ENCODE peak calls at places on chromosomes 3 and 15, in six cellular contexts. E is PC-3, G is SK-N-SH, B is neural progenitor cell, I is HCT116, T is MM.1S. Z is an unnamed sample.

GRCh38 chr3:101036213-101036618 is 43.0 kb upstream of the ABI3BP start:
- DNase-seq in E (peak), T (no peak), I (peak), B (peak), G (no peak), Z (peak)

GRCh38 chr3:149783576-149783975 is 8.8 kb downstream of the ANKUB1 start:
- DNase-seq in E (peak), I (no peak), G (no peak), T (no peak), B (no peak), Z (peak)

GRCh38 chr3:128316456-128316855 is 150.2 kb downstream of the DNAJB8 start:
- DNase-seq in E (no peak), I (no peak), T (no peak), B (no peak), G (no peak), Z (peak)

GRCh38 chr15:45377630-45378148 is 655 bp downstream of the GATM start:
- DNase-seq in B (peak), I (no peak), G (peak), T (no peak), E (no peak), Z (peak)

GRCh38 chr3:114496466-114496865 is 202.6 kb downstream of the TIGIT start:
- DNase-seq in G (no peak), B (no peak), T (no peak), I (no peak), E (no peak), Z (peak)

GRCh38 chr3:98770261-98771039 is 7.3 kb downstream of the ST3GAL6 start:
- DNase-seq in I (no peak), E (no peak), G (no peak), B (no peak), T (peak), Z (no peak)

GRCh38 chr3:120625199-120625598 is 29.1 kb downstream of the NDUFB4 start:
- DNase-seq in I (no peak), T (no peak), G (no peak), E (no peak), B (no peak), Z (peak)

GRCh38 chr3:159032311-159032710 is 230.5 kb downstream of the MFSD1 start:
- DNase-seq in E (peak), I (peak), T (no peak), B (no peak), G (no peak), Z (peak)

GRCh38 chr15:60932051-60932915 is 296.8 kb downstream of the RORA start:
- DNase-seq in T (no peak), E (peak), B (no peak), I (peak), G (no peak), Z (peak)

GRCh38 chr3:20511863-20512262 is 325.9 kb upstream of the SGO1 start:
- DNase-seq in G (peak), T (peak), E (peak), B (peak), I (no peak), Z (peak)

DNA sequence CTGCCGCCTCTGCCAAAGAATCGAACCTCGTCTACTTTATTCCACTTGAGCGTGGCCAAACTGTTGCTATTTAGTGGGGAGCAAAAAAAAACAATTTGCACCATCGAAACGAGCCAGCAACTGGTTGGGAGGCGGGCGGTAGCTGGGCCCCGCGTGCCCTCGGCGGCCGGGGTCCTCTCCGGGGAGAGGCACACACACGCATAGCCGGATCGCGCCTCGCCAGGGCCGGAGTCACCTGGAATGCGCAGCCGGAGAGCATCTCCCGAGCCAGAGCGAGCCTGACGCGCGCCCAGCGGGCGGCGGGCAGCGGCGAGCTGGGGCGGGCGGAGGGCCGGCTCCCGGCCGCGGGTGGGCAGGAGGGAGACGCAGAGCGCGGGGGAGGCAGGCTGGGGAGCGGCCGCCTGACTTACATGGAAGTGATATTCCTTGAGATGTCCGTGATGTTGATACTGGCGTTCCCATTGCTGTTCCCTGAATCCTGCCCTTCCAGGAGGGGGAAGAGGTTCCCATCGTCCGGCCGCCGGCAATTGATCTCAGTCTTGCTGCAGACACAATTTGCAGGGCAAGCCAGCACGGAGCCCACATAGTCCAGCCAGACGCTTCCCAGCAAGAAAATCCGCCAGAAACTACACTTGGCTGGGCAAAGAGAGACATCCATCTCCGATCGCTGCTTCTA is 905 bp downstream of the NTRK3 start:
- DNase-seq in T (peak), B (peak), E (no peak), I (no peak), G (peak), Z (peak)
- H3K9ac ChIP-seq in T (no peak), B (no peak), E (no peak), I (no peak), G (no peak), Z (no peak)

GRCh38 chr3:5768546-5768945 is 581.0 kb downstream of the EDEM1 start:
- DNase-seq in B (no peak), E (no peak), G (no peak), I (no peak), T (no peak), Z (no peak)
- TF ChIP-seq EZH2phosphoT487 in B (no peak), E (no peak), G (no peak), I (no peak), T (no peak), Z (no peak)

GRCh38 chr3:129442486-129442885 is 2.5 kb downstream of the IFT122 start:
- DNase-seq in G (no peak), I (no peak), T (no peak), B (no peak), E (no peak), Z (no peak)
- H3K9ac ChIP-seq in G (peak), I (no peak), T (no peak), B (no peak), E (no peak), Z (peak)

DNA sequence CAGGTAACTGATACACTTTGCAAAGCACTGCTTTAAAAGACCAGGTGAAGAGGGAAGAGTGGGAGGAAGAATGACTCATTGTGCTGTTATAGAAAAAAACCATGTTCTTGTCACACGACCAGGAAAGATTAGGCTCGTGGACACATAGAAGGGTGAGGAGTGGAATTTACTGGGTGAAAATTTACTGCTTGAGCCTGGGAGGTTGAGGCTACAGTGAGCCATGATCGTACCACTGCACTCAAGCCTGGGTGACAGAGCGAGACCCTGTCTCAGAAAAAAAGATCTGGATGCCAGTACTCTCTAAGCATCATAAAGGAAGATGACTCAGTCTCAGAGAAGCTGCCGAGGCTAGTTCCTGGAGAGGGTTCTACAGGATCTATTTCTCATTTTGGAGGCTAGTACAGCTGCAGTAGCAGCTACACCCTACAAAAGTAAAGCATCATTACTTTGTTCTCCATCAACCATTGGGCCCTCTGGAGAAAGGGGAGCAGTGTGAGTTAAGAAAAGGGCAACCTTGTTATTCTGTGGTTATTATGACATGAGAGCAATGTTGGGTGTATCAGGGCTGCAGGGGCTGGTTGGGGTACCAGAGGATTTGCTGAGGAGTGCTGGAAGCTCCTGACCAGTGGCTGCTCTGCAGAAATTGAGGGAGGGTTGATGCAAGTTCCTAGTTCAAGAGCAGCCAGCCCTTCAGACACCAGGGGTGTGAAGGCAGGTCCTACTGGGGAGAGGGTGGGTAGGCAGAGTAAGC is 75.4 kb downstream of the CMTM8 start:
- DNase-seq in E (peak), G (no peak), I (peak), B (no peak), T (no peak), Z (peak)
- TF ChIP-seq EZH2phosphoT487 in E (no peak), G (no peak), I (no peak), B (no peak), T (no peak), Z (no peak)

DNA sequence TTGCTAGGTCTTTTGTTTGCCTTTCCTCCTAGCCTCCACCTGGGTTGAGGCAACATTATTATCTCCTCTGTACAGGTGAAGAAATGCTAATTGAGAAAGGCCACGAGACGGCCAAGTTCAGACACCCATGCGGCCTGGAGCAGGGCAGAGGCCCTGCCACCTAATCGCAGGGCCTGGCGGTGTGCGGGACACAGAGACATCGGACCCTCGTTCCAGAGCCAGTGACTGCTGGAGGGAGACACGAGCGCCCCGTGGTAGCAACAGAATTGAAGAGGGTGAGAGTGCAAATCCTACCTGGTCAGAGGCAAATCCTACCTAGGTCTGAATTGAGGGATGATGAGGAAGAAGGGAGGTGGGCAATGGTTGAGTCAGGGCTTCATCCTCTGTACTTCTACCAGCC is 113.8 kb upstream of the MEF2A start:
- DNase-seq in E (no peak), G (no peak), B (no peak), T (no peak), I (no peak), Z (no peak)
- H3K9ac ChIP-seq in E (no peak), G (no peak), B (no peak), T (no peak), I (no peak), Z (no peak)

GRCh38 chr3:5092018-5092417 is 30.1 kb upstream of the ARL8B start:
- DNase-seq in I (no peak), T (no peak), B (no peak), E (peak), G (no peak), Z (no peak)
- TF ChIP-seq EZH2phosphoT487 in I (no peak), T (no peak), B (no peak), E (no peak), G (no peak), Z (no peak)

DNA sequence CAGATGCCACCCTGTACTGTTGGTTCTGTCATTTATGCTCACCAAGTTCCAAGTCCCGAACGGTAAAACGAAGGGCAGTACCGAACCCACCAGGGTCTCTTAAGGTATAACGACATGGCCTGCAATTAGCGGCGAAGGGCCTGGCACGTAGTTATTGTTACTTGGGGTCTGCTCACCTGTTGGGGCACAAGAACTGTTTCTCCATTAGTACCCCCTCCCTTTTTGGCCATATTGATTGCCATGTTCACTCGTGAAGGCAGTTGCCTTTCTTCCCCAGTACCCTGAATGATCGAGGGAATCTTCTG is 435 bp downstream of the IL17RB start:
- DNase-seq in E (no peak), I (no peak), G (no peak), B (no peak), T (no peak), Z (no peak)
- H3K9ac ChIP-seq in E (no peak), I (peak), G (no peak), B (no peak), T (peak), Z (no peak)

GRCh38 chr3:61811652-61812051 is 250.3 kb downstream of the PTPRG start:
- DNase-seq in T (no peak), E (no peak), I (no peak), B (no peak), G (peak), Z (no peak)

GRCh38 chr3:61813656-61814055 is 252.3 kb downstream of the PTPRG start:
- DNase-seq in E (no peak), G (no peak), I (no peak), B (no peak), T (no peak), Z (no peak)

GRCh38 chr3:61810953-61811497 is 249.7 kb downstream of the PTPRG start:
- DNase-seq in T (no peak), B (no peak), E (no peak), I (no peak), G (no peak), Z (no peak)

GRCh38 chr3:61812085-61812484 is 250.7 kb downstream of the PTPRG start:
- DNase-seq in G (no peak), I (no peak), T (no peak), E (no peak), B (no peak), Z (no peak)

DNA sequence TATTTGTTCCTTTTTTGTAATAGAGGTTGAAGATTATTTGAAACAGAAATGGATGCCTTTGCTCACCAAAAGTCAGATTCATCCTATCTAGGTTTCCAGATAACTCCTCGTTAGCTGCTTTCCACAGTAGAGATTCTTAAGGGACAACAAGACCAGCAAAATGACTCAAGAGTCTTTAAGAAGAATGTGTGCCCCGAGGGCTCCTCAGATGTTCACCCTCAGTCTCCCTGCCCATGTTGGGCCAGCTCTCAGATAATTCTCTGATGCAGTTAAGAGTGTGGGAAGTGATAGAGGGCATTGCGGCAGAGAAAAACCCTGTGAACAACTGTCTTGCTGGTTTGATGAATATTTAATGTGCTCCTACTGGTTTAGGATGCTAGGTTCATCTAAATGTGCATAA is 251.1 kb downstream of the PTPRG start:
- DNase-seq in T (no peak), B (no peak), G (no peak), E (no peak), I (no peak), Z (no peak)
- TF ChIP-seq EZH2phosphoT487 in T (no peak), B (no peak), G (no peak), E (no peak), I (no peak), Z (no peak)